ENCODE peak calls at places on chromosome 11, in nine cellular contexts. One of them, this sample, is unnamed.

GRCh38 chr11:113991718-113992458 is 17.0 kb downstream of the HTR3A start:
- DNase-seq in effector memory CD4-positive, alpha-beta T cell: no peak
- DNase-seq in NCI-H1694 treated with DMSO at 0.1 percent for 48 hours: no peak
- DNase-seq in LHCN-M2: peak; percentile 16
- DNase-seq in pons: peak; percentile 55
- DNase-seq in activated CD4-positive, alpha-beta memory T cell treated with anti-CD3 and anti-CD28 coated beads for 36 hours: no peak
- DNase-seq in activated CD4-positive, alpha-beta T cell treated with anti-CD3 and anti-CD28 coated beads, Interleukin-2, amount 50 U/mL, for 4 hours: no peak
- DNase-seq in dermis microvascular lymphatic vessel endothelial cell: no peak
- DNase-seq in cardiac fibroblast: peak; percentile 28
- DNase-seq in this sample: no peak

GRCh38 chr11:117825538-117826359 is 1.2 kb upstream of the FXYD2 start:
- DNase-seq in effector memory CD4-positive, alpha-beta T cell: no peak
- DNase-seq in NCI-H1694 treated with DMSO at 0.1 percent for 48 hours: no peak
- DNase-seq in LHCN-M2: no peak
- DNase-seq in pons: no peak
- DNase-seq in activated CD4-positive, alpha-beta memory T cell treated with anti-CD3 and anti-CD28 coated beads for 36 hours: peak; percentile 5
- DNase-seq in activated CD4-positive, alpha-beta T cell treated with anti-CD3 and anti-CD28 coated beads, Interleukin-2, amount 50 U/mL, for 4 hours: no peak
- DNase-seq in dermis microvascular lymphatic vessel endothelial cell: no peak
- DNase-seq in cardiac fibroblast: no peak
- DNase-seq in this sample: no peak

GRCh38 chr11:118210323-118210722 is 14.5 kb downstream of the JAML start:
- DNase-seq in effector memory CD4-positive, alpha-beta T cell: no peak
- DNase-seq in NCI-H1694 treated with DMSO at 0.1 percent for 48 hours: no peak
- DNase-seq in LHCN-M2: no peak
- DNase-seq in pons: no peak
- DNase-seq in activated CD4-positive, alpha-beta memory T cell treated with anti-CD3 and anti-CD28 coated beads for 36 hours: no peak
- DNase-seq in activated CD4-positive, alpha-beta T cell treated with anti-CD3 and anti-CD28 coated beads, Interleukin-2, amount 50 U/mL, for 4 hours: no peak
- DNase-seq in dermis microvascular lymphatic vessel endothelial cell: no peak
- DNase-seq in cardiac fibroblast: no peak
- DNase-seq in this sample: no peak

GRCh38 chr11:94171693-94172440 is 43.2 kb downstream of the PANX1 start:
- DNase-seq in effector memory CD4-positive, alpha-beta T cell: no peak
- DNase-seq in NCI-H1694 treated with DMSO at 0.1 percent for 48 hours: no peak
- DNase-seq in LHCN-M2: peak; percentile 54
- DNase-seq in pons: no peak
- DNase-seq in activated CD4-positive, alpha-beta memory T cell treated with anti-CD3 and anti-CD28 coated beads for 36 hours: peak; percentile 50
- DNase-seq in activated CD4-positive, alpha-beta T cell treated with anti-CD3 and anti-CD28 coated beads, Interleukin-2, amount 50 U/mL, for 4 hours: peak; percentile 19
- DNase-seq in dermis microvascular lymphatic vessel endothelial cell: peak; percentile 55
- DNase-seq in cardiac fibroblast: peak; percentile 67
- DNase-seq in this sample: no peak

GRCh38 chr11:105000797-105001196 is 22.2 kb downstream of the CASP5 start:
- DNase-seq in effector memory CD4-positive, alpha-beta T cell: peak; percentile 5
- DNase-seq in NCI-H1694 treated with DMSO at 0.1 percent for 48 hours: no peak
- DNase-seq in LHCN-M2: no peak
- DNase-seq in pons: no peak
- DNase-seq in activated CD4-positive, alpha-beta memory T cell treated with anti-CD3 and anti-CD28 coated beads for 36 hours: peak; percentile 74
- DNase-seq in activated CD4-positive, alpha-beta T cell treated with anti-CD3 and anti-CD28 coated beads, Interleukin-2, amount 50 U/mL, for 4 hours: peak; percentile 40
- DNase-seq in dermis microvascular lymphatic vessel endothelial cell: no peak
- DNase-seq in cardiac fibroblast: no peak
- DNase-seq in this sample: peak; percentile 25

GRCh38 chr11:106989056-106989455 is 29.2 kb downstream of the GUCY1A2 start:
- DNase-seq in effector memory CD4-positive, alpha-beta T cell: no peak
- DNase-seq in NCI-H1694 treated with DMSO at 0.1 percent for 48 hours: no peak
- DNase-seq in LHCN-M2: no peak
- DNase-seq in pons: no peak
- DNase-seq in activated CD4-positive, alpha-beta memory T cell treated with anti-CD3 and anti-CD28 coated beads for 36 hours: no peak
- DNase-seq in activated CD4-positive, alpha-beta T cell treated with anti-CD3 and anti-CD28 coated beads, Interleukin-2, amount 50 U/mL, for 4 hours: no peak
- DNase-seq in dermis microvascular lymphatic vessel endothelial cell: no peak
- DNase-seq in cardiac fibroblast: no peak
- DNase-seq in this sample: no peak

GRCh38 chr11:124643605-124644425 is 21.2 kb downstream of the TBRG1 start:
- DNase-seq in effector memory CD4-positive, alpha-beta T cell: no peak
- DNase-seq in NCI-H1694 treated with DMSO at 0.1 percent for 48 hours: no peak
- DNase-seq in LHCN-M2: peak; percentile 80
- DNase-seq in pons: no peak
- DNase-seq in activated CD4-positive, alpha-beta memory T cell treated with anti-CD3 and anti-CD28 coated beads for 36 hours: no peak
- DNase-seq in activated CD4-positive, alpha-beta T cell treated with anti-CD3 and anti-CD28 coated beads, Interleukin-2, amount 50 U/mL, for 4 hours: no peak
- DNase-seq in dermis microvascular lymphatic vessel endothelial cell: peak; percentile 32
- DNase-seq in cardiac fibroblast: peak; percentile 87
- DNase-seq in this sample: no peak

GRCh38 chr11:47399860-47400812 is 8.3 kb upstream of the SLC39A13 start:
- DNase-seq in effector memory CD4-positive, alpha-beta T cell: peak; percentile 24
- DNase-seq in NCI-H1694 treated with DMSO at 0.1 percent for 48 hours: no peak
- DNase-seq in LHCN-M2: no peak
- DNase-seq in pons: no peak
- DNase-seq in activated CD4-positive, alpha-beta memory T cell treated with anti-CD3 and anti-CD28 coated beads for 36 hours: peak; percentile 51
- DNase-seq in activated CD4-positive, alpha-beta T cell treated with anti-CD3 and anti-CD28 coated beads, Interleukin-2, amount 50 U/mL, for 4 hours: no peak
- DNase-seq in dermis microvascular lymphatic vessel endothelial cell: peak; percentile 39
- DNase-seq in cardiac fibroblast: no peak
- DNase-seq in this sample: peak; percentile 46